ENCODE peak calls at places on chromosomes 4 and X, in seven cellular contexts. One of them, this sample, is unnamed.

GRCh38 chr4:4182835-4183568 is 43.7 kb downstream of the OTOP1 start:
- DNase-seq in MM.1S: peak; percentile 48
- DNase-seq in RPMI8226: peak; percentile 50
- DNase-seq in IMR-90: no peak
- DNase-seq in Ammon's horn: no peak
- DNase-seq in Calu3: peak; percentile 40
- DNase-seq in MCF 10A: peak; percentile 27
- DNase-seq in this sample: peak; percentile 61

GRCh38 chr4:124188601-124189000 is 523.9 kb downstream of the ANKRD50 start:
- DNase-seq in MM.1S: no peak
- DNase-seq in RPMI8226: no peak
- DNase-seq in IMR-90: no peak
- DNase-seq in Ammon's horn: no peak
- DNase-seq in Calu3: no peak
- DNase-seq in MCF 10A: no peak
- DNase-seq in this sample: no peak

GRCh38 chr4:182604161-182604591 is 313.0 kb downstream of the DCTD start:
- DNase-seq in MM.1S: no peak
- DNase-seq in RPMI8226: no peak
- DNase-seq in IMR-90: peak; percentile 97
- DNase-seq in Ammon's horn: no peak
- DNase-seq in Calu3: no peak
- DNase-seq in MCF 10A: no peak
- DNase-seq in this sample: no peak

GRCh38 chr4:67762091-67762490 is 7.9 kb upstream of the GNRHR start:
- DNase-seq in MM.1S: peak; percentile 81
- DNase-seq in RPMI8226: peak; percentile 38
- DNase-seq in IMR-90: peak; percentile 59
- DNase-seq in Ammon's horn: no peak
- DNase-seq in Calu3: no peak
- DNase-seq in MCF 10A: peak; percentile 2
- DNase-seq in this sample: no peak

GRCh38 chr4:184647391-184648101 is 1.7 kb downstream of the CASP3 start:
- DNase-seq in MM.1S: peak; percentile 12
- DNase-seq in RPMI8226: peak; percentile 4
- DNase-seq in IMR-90: peak; percentile 62
- DNase-seq in Ammon's horn: no peak
- DNase-seq in Calu3: no peak
- DNase-seq in MCF 10A: peak; percentile 16
- DNase-seq in this sample: no peak

GRCh38 chrX:46251755-46252154 is 293.5 kb downstream of the ZNF674 start:
- DNase-seq in MM.1S: no peak
- DNase-seq in RPMI8226: no peak
- DNase-seq in IMR-90: peak; percentile 13
- DNase-seq in Ammon's horn: no peak
- DNase-seq in Calu3: no peak
- DNase-seq in MCF 10A: peak; percentile 57
- DNase-seq in this sample: no peak

GRCh38 chrX:1138476-1138875 is 74.0 kb downstream of the CRLF2 start:
- DNase-seq in MM.1S: no peak
- DNase-seq in RPMI8226: no peak
- DNase-seq in IMR-90: no peak
- DNase-seq in Ammon's horn: no peak
- DNase-seq in Calu3: no peak
- DNase-seq in MCF 10A: no peak
- DNase-seq in this sample: no peak

GRCh38 chrX:102978594-102978993 is 41.5 kb downstream of the RAB40AL start:
- DNase-seq in MM.1S: no peak
- DNase-seq in RPMI8226: no peak
- DNase-seq in IMR-90: no peak
- DNase-seq in Ammon's horn: no peak
- DNase-seq in Calu3: no peak
- DNase-seq in MCF 10A: no peak
- DNase-seq in this sample: peak; percentile 9

GRCh38 chrX:6226053-6226645 is 2.5 kb downstream of the NLGN4X start:
- DNase-seq in MM.1S: peak; percentile 27
- DNase-seq in RPMI8226: no peak
- DNase-seq in IMR-90: no peak
- DNase-seq in Ammon's horn: peak; percentile 35
- DNase-seq in Calu3: no peak
- DNase-seq in MCF 10A: no peak
- DNase-seq in this sample: no peak

GRCh38 chr4:103996637-103997036 is 276.9 kb upstream of the TACR3 start:
- DNase-seq in MM.1S: no peak
- DNase-seq in RPMI8226: no peak
- DNase-seq in IMR-90: no peak
- DNase-seq in Ammon's horn: peak; percentile 67
- DNase-seq in Calu3: peak; percentile 44
- DNase-seq in MCF 10A: peak; percentile 96
- DNase-seq in this sample: no peak

GRCh38 chr4:102299708-102300107 is 45.6 kb downstream of the SLC39A8 start:
- DNase-seq in MM.1S: peak; percentile 21
- DNase-seq in RPMI8226: peak; percentile 25
- DNase-seq in IMR-90: peak; percentile 11
- DNase-seq in Ammon's horn: peak; percentile 72
- DNase-seq in Calu3: peak; percentile 27
- DNase-seq in MCF 10A: peak; percentile 58
- DNase-seq in this sample: peak; percentile 70

GRCh38 chr4:2935762-2936743 is 27.2 kb downstream of the NOP14 start:
- DNase-seq in MM.1S: no peak
- DNase-seq in RPMI8226: no peak
- DNase-seq in IMR-90: no peak
- DNase-seq in Ammon's horn: no peak
- DNase-seq in Calu3: peak; percentile 40
- DNase-seq in MCF 10A: peak; percentile 72
- DNase-seq in this sample: peak; percentile 64

GRCh38 chr4:3720461-3720860 is 45.7 kb upstream of the ADRA2C start:
- DNase-seq in MM.1S: no peak
- DNase-seq in RPMI8226: no peak
- DNase-seq in IMR-90: no peak
- DNase-seq in Ammon's horn: no peak
- DNase-seq in Calu3: no peak
- DNase-seq in MCF 10A: no peak
- DNase-seq in this sample: no peak

GRCh38 chr4:1863297-1864033 is 7.5 kb upstream of the LETM1 start:
- DNase-seq in MM.1S: no peak
- DNase-seq in RPMI8226: no peak
- DNase-seq in IMR-90: no peak
- DNase-seq in Ammon's horn: no peak
- DNase-seq in Calu3: no peak
- DNase-seq in MCF 10A: no peak
- DNase-seq in this sample: no peak

GRCh38 chr4:5389756-5390155 is 318.6 kb downstream of the EVC2 start:
- DNase-seq in MM.1S: no peak
- DNase-seq in RPMI8226: no peak
- DNase-seq in IMR-90: no peak
- DNase-seq in Ammon's horn: no peak
- DNase-seq in Calu3: no peak
- DNase-seq in MCF 10A: no peak
- DNase-seq in this sample: no peak

GRCh38 chrX:10457092-10457491 is 163.3 kb downstream of the MID1 start:
- DNase-seq in MM.1S: no peak
- DNase-seq in RPMI8226: no peak
- DNase-seq in IMR-90: peak; percentile 63
- DNase-seq in Ammon's horn: no peak
- DNase-seq in Calu3: no peak
- DNase-seq in MCF 10A: no peak
- DNase-seq in this sample: no peak

GRCh38 chr4:138053601-138054322 is 188.4 kb downstream of the SLC7A11 start:
- DNase-seq in MM.1S: no peak
- DNase-seq in RPMI8226: no peak
- DNase-seq in IMR-90: peak; percentile 94
- DNase-seq in Ammon's horn: no peak
- DNase-seq in Calu3: peak; percentile 19
- DNase-seq in MCF 10A: peak; percentile 88
- DNase-seq in this sample: no peak

GRCh38 chrX:10414106-10414824 is 206.1 kb downstream of the MID1 start:
- DNase-seq in MM.1S: no peak
- DNase-seq in RPMI8226: no peak
- DNase-seq in IMR-90: no peak
- DNase-seq in Ammon's horn: no peak
- DNase-seq in Calu3: no peak
- DNase-seq in MCF 10A: no peak
- DNase-seq in this sample: no peak

GRCh38 chr4:118989098-118990080 is 100.7 kb downstream of the SYNPO2 start:
- DNase-seq in MM.1S: no peak
- DNase-seq in RPMI8226: no peak
- DNase-seq in IMR-90: peak; percentile 96
- DNase-seq in Ammon's horn: peak; percentile 47
- DNase-seq in Calu3: no peak
- DNase-seq in MCF 10A: peak; percentile 91
- DNase-seq in this sample: no peak

GRCh38 chrX:136259543-136259942 is 8.3 kb upstream of the MAP7D3 start:
- DNase-seq in MM.1S: no peak
- DNase-seq in RPMI8226: no peak
- DNase-seq in IMR-90: peak; percentile 68
- DNase-seq in Ammon's horn: no peak
- DNase-seq in Calu3: no peak
- DNase-seq in MCF 10A: peak; percentile 51
- DNase-seq in this sample: no peak

GRCh38 chrX:140505421-140506337 is 810 bp upstream of the SOX3 start:
- DNase-seq in MM.1S: no peak
- DNase-seq in RPMI8226: no peak
- DNase-seq in IMR-90: no peak
- DNase-seq in Ammon's horn: no peak
- DNase-seq in Calu3: no peak
- DNase-seq in MCF 10A: no peak
- DNase-seq in this sample: no peak

GRCh38 chrX:74119016-74119910 is 184.7 kb upstream of the ZCCHC13 start:
- DNase-seq in MM.1S: no peak
- DNase-seq in RPMI8226: no peak
- DNase-seq in IMR-90: peak; percentile 57
- DNase-seq in Ammon's horn: no peak
- DNase-seq in Calu3: peak; percentile 17
- DNase-seq in MCF 10A: peak; percentile 64
- DNase-seq in this sample: no peak

GRCh38 chr4:53861856-53862610 is 202.4 kb downstream of the CHIC2 start:
- DNase-seq in MM.1S: no peak
- DNase-seq in RPMI8226: no peak
- DNase-seq in IMR-90: peak; percentile 96
- DNase-seq in Ammon's horn: no peak
- DNase-seq in Calu3: no peak
- DNase-seq in MCF 10A: peak; percentile 84
- DNase-seq in this sample: no peak

GRCh38 chr4:16597829-16598228 is 300.6 kb downstream of the LDB2 start:
- DNase-seq in MM.1S: no peak
- DNase-seq in RPMI8226: no peak
- DNase-seq in IMR-90: peak; percentile 47
- DNase-seq in Ammon's horn: peak; percentile 32
- DNase-seq in Calu3: no peak
- DNase-seq in MCF 10A: no peak
- DNase-seq in this sample: no peak

This sample was measured in K562.